ENCODE peak calls at places on chromosomes 2 and 18, in four cellular contexts. S is lower lobe of right lung, V is colonic mucosa, E is heart right ventricle. H is an unnamed sample.

GRCh38 chr18:3180325-3180724 is 39.4 kb downstream of the MYOM1 start:
- DNase-seq in S (no peak), V (no peak), E (no peak), H (no peak)

GRCh38 chr2:133571249-133571648 is 3.0 kb upstream of the NCKAP5 start:
- DNase-seq in S (no peak), E (no peak), V (no peak), H (no peak)

GRCh38 chr2:43129254-43129653 is 97.2 kb downstream of the ZFP36L2 start:
- DNase-seq in E (no peak), S (no peak), V (no peak), H (no peak)

GRCh38 chr2:156883828-156884615 is 373.5 kb upstream of the GALNT5 start:
- DNase-seq in V (no peak), S (no peak), E (no peak), H (no peak)

GRCh38 chr2:128425731-128426620 is 107.3 kb upstream of the HS6ST1 start:
- DNase-seq in E (no peak), V (no peak), S (peak), H (peak)

GRCh38 chr2:19559596-19560240 is 201.3 kb upstream of the OSR1 start:
- DNase-seq in E (no peak), V (peak), S (no peak), H (no peak)

GRCh38 chr2:221617996-221618395 is 45.9 kb upstream of the EPHA4 start:
- DNase-seq in E (no peak), S (no peak), V (no peak), H (no peak)

GRCh38 chr18:48270929-48271328 is 138.3 kb downstream of the ZBTB7C start:
- DNase-seq in E (no peak), S (no peak), V (no peak), H (no peak)

GRCh38 chr18:63342206-63342605 is 22.6 kb upstream of the BCL2 start:
- DNase-seq in V (no peak), E (no peak), S (no peak), H (no peak)

GRCh38 chr2:71743995-71744675 is 290.8 kb downstream of the DYSF start:
- DNase-seq in V (no peak), E (no peak), S (no peak), H (no peak)

GRCh38 chr2:52107124-52107523 is 1075.2 kb upstream of the NRXN1 start:
- DNase-seq in S (no peak), E (no peak), V (no peak), H (no peak)

GRCh38 chr2:163465440-163465839 is 270.4 kb downstream of the FIGN start:
- DNase-seq in S (no peak), V (no peak), E (no peak), H (no peak)

GRCh38 chr2:177597759-177598158 is 205.2 kb downstream of the AGPS start:
- DNase-seq in V (no peak), S (no peak), E (no peak), H (no peak)

GRCh38 chr2:182360012-182360662 is 66.7 kb downstream of the PDE1A start:
- DNase-seq in V (peak), S (no peak), E (peak), H (no peak)

GRCh38 chr2:177353084-177353483 is 39.5 kb upstream of the AGPS start:
- DNase-seq in S (no peak), V (no peak), E (peak), H (no peak)

GRCh38 chr2:122635649-122636496 is 880.4 kb downstream of the TSN start:
- DNase-seq in S (no peak), E (no peak), V (no peak), H (no peak)

GRCh38 chr2:237882510-237883481 is 23.4 kb downstream of the RAMP1 start:
- DNase-seq in E (no peak), V (no peak), S (peak), H (no peak)

GRCh38 chr2:54573532-54573915 is 117.4 kb downstream of the SPTBN1 start:
- DNase-seq in S (no peak), V (no peak), E (no peak), H (no peak)

GRCh38 chr2:43210467-43211303 is 15.7 kb downstream of the ZFP36L2 start:
- DNase-seq in S (peak), E (peak), V (peak), H (no peak)

DNA sequence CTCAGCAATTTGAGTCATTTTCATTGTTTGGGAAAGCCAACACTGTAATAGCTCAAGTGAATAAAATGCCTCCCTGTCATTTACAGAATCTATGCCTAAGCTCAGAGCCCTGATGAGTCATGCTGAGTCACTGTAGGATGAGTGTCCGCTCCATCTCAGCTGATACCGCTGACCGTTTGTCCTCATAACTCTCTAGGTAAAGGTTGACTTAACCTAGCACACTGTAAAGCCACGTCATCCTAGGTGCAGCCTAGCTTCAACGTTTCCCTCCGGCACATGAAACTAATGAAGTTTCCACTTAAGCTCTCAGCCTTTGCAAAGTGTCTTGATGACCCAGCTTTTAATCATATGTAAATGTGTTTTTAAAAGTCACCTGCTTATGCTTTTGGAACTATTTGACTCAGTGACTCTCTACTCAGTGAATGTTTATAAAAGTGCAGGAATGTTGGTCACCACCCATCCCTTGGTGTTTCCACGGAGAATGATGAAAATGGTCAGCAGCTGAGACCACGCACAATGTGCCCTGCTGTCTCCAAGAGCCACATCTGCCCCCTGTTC is 154.0 kb downstream of the PMAIP1 start:
- DNase-seq in V (peak), E (no peak), S (no peak), H (no peak)
- H3K27ac ChIP-seq in V (no peak), E (no peak), S (no peak), H (no peak)

GRCh38 chr18:9175115-9175514 is 38.5 kb downstream of the ANKRD12 start:
- DNase-seq in V (no peak), S (no peak), E (no peak), H (no peak)

GRCh38 chr18:9177047-9177446 is 40.5 kb downstream of the ANKRD12 start:
- DNase-seq in E (no peak), V (no peak), S (no peak), H (no peak)

GRCh38 chr18:9172506-9173127 is 36.0 kb downstream of the ANKRD12 start:
- DNase-seq in V (no peak), S (no peak), E (no peak), H (no peak)

GRCh38 chr18:9173770-9174233 is 37.2 kb downstream of the ANKRD12 start:
- DNase-seq in S (no peak), V (no peak), E (no peak), H (no peak)

DNA sequence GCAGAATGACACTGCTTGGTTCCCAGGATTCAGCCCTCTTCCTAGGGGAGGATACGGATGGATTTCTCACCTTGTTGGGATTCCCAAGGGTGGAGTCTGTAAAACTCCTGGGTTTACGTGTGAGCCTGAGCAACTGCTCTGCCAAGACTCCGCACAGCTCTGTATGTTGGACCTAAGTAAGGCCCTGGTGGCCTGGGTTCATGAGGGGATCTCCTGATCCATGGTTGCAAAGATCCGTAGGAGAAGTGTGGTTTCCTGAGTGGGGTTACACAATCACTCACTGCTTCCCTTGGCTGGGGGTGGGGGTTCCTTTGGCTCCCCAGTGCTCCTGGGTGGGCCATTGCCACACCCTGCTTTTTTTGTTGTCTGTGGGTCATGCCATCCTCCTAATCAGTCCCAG is 37.7 kb downstream of the ANKRD12 start:
- DNase-seq in E (no peak), S (no peak), V (no peak), H (no peak)
- H3K4me3 ChIP-seq in E (no peak), S (no peak), V (no peak), H (no peak)

GRCh38 chr2:63544017-63544627 is 44.2 kb downstream of the WDPCP start:
- DNase-seq in S (no peak), E (no peak), V (no peak), H (no peak)

GRCh38 chr2:63537306-63537705 is 51.0 kb downstream of the WDPCP start:
- DNase-seq in V (no peak), E (no peak), S (no peak), H (no peak)

GRCh38 chr2:63539416-63540162 is 48.7 kb downstream of the WDPCP start:
- DNase-seq in E (no peak), V (no peak), S (no peak), H (no peak)

GRCh38 chr2:63538409-63538808 is 49.9 kb downstream of the WDPCP start:
- DNase-seq in V (no peak), E (no peak), S (no peak), H (no peak)
- TF ChIP-seq CTCF in V (no peak), E (no peak), S (no peak), H (no peak)

GRCh38 chr2:84800194-84800805 is 80.6 kb downstream of the TRABD2A start:
- DNase-seq in V (no peak), S (no peak), E (no peak), H (no peak)
- H3K27ac ChIP-seq in V (no peak), S (no peak), E (no peak), H (no peak)

GRCh38 chr2:17877811-17878221 is 651 bp upstream of the KCNS3 start:
- DNase-seq in S (peak), V (peak), E (peak), H (no peak)

GRCh38 chr2:17879137-17879912 is 858 bp downstream of the KCNS3 start:
- DNase-seq in E (peak), V (peak), S (peak), H (peak)

GRCh38 chr2:17876590-17876989 is 1.9 kb upstream of the KCNS3 start:
- DNase-seq in V (no peak), E (no peak), S (no peak), H (no peak)

GRCh38 chr2:17878222-17879136 is at the start of gene KCNS3:
- DNase-seq in E (peak), V (peak), S (peak), H (no peak)

GRCh38 chr2:17879913-17880274 is 1.4 kb downstream of the KCNS3 start:
- DNase-seq in E (no peak), S (no peak), V (no peak), H (no peak)
- H3K4me3 ChIP-seq in E (peak), S (peak), V (peak), H (peak)

GRCh38 chr2:111900859-111901258 is 2.5 kb downstream of the MERTK start:
- DNase-seq in V (peak), S (no peak), E (peak), H (no peak)
- TF ChIP-seq CTCF in V (peak), S (peak), E (peak), H (no peak)

GRCh38 chr2:118911166-118911565 is 30.8 kb upstream of the MARCO start:
- DNase-seq in S (no peak), E (no peak), V (no peak), H (no peak)

GRCh38 chr2:118913131-118913804 is 28.7 kb upstream of the MARCO start:
- DNase-seq in S (no peak), V (no peak), E (no peak), H (no peak)

GRCh38 chr2:118911936-118912335 is 30.1 kb upstream of the MARCO start:
- DNase-seq in V (no peak), E (no peak), S (no peak), H (no peak)

GRCh38 chr2:118914721-118915453 is 27.1 kb upstream of the MARCO start:
- DNase-seq in S (no peak), E (no peak), V (no peak), H (no peak)

DNA sequence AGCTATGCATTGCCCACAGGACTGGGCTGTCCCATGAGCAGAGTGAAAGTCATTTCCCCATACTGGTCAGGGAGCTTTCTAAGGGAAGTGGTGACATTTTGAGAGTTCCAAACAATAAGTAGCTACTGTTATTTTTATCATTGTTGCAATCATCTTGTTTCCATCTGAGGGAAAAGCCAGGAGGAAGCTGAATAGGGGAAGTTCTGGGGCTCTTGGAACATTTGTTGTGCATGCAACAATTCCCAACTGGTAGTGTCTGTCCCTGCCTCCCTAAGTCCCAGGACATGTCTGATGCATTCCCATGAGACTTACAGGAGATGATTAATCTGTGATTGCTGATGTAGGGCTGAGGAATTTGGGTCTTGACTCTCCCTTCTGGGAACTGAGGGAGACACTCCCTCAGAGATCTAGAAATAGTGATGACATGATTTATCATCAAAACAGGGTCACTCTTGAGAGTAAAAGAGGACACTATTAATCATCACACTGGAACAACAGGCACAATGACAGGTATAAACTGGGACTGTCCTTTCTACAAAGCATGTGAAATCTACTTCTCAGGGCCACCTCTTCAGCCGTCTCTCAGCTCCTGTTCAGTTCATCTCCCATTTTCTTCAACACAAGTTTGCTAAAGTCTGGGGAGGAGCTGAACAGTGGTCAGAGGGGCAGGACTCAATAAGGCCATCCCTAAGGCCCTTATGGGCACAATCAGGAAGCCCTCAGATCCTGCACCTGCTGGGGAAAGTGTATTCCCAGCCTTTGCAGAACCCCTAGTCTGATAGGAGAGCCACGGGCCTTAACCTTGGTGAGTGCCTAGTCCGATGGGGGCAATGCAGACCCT is 28.0 kb upstream of the MARCO start:
- DNase-seq in S (no peak), V (no peak), E (no peak), H (no peak)
- H3K27ac ChIP-seq in S (no peak), V (no peak), E (no peak), H (peak)